ENCODE peak calls at places on chromosomes 2 and 18, in eight cellular contexts. One of them, this sample, is unnamed.

GRCh38 chr18:42617086-42617725 is 498.3 kb downstream of the RIT2 start:
- DNase-seq in A549: no peak
- DNase-seq in IMR-90: no peak
- DNase-seq in GM12878: no peak
- DNase-seq in WTC11: no peak
- DNase-seq in H1: no peak
- DNase-seq in K562: no peak
- DNase-seq in SK-N-SH: no peak
- DNase-seq in this sample: no peak

GRCh38 chr2:166413255-166413654 is 37.5 kb upstream of the SCN9A start:
- DNase-seq in A549: no peak
- DNase-seq in IMR-90: peak
- DNase-seq in GM12878: no peak
- DNase-seq in WTC11: no peak
- DNase-seq in H1: no peak
- DNase-seq in K562: no peak
- DNase-seq in SK-N-SH: no peak
- DNase-seq in this sample: no peak

GRCh38 chr2:96737831-96738230 is 2.0 kb downstream of the LMAN2L start:
- DNase-seq in A549: no peak
- DNase-seq in IMR-90: no peak
- DNase-seq in GM12878: no peak
- DNase-seq in WTC11: no peak
- DNase-seq in H1: no peak
- DNase-seq in K562: no peak
- DNase-seq in SK-N-SH: no peak
- DNase-seq in this sample: no peak

GRCh38 chr2:150280255-150280654 is 207.2 kb downstream of the RND3 start:
- DNase-seq in A549: no peak
- DNase-seq in IMR-90: peak
- DNase-seq in GM12878: no peak
- DNase-seq in WTC11: no peak
- DNase-seq in H1: no peak
- DNase-seq in K562: no peak
- DNase-seq in SK-N-SH: no peak
- DNase-seq in this sample: no peak

GRCh38 chr2:113081458-113082210 is 13.9 kb downstream of the IL1F10 start:
- DNase-seq in A549: no peak
- DNase-seq in IMR-90: no peak
- DNase-seq in GM12878: no peak
- DNase-seq in WTC11: no peak
- DNase-seq in H1: no peak
- DNase-seq in K562: no peak
- DNase-seq in SK-N-SH: no peak
- DNase-seq in this sample: no peak

GRCh38 chr2:19868705-19869550 is 32.9 kb downstream of the TTC32 start:
- DNase-seq in A549: no peak
- DNase-seq in IMR-90: no peak
- DNase-seq in GM12878: no peak
- DNase-seq in WTC11: peak
- DNase-seq in H1: peak
- DNase-seq in K562: peak
- DNase-seq in SK-N-SH: peak
- DNase-seq in this sample: no peak

GRCh38 chr2:5690718-5691658 is 1.2 kb upstream of the SOX11 start:
- DNase-seq in A549: no peak
- DNase-seq in IMR-90: peak
- DNase-seq in GM12878: no peak
- DNase-seq in WTC11: peak
- DNase-seq in H1: peak
- DNase-seq in K562: no peak
- DNase-seq in SK-N-SH: peak
- DNase-seq in this sample: no peak

GRCh38 chr2:45273412-45274189 is 264.3 kb upstream of the SIX2 start:
- DNase-seq in A549: no peak
- DNase-seq in IMR-90: no peak
- DNase-seq in GM12878: no peak
- DNase-seq in WTC11: no peak
- DNase-seq in H1: no peak
- DNase-seq in K562: no peak
- DNase-seq in SK-N-SH: no peak
- DNase-seq in this sample: peak

GRCh38 chr2:184031402-184032147 is 566.8 kb upstream of the ZNF804A start:
- DNase-seq in A549: no peak
- DNase-seq in IMR-90: no peak
- DNase-seq in GM12878: no peak
- DNase-seq in WTC11: no peak
- DNase-seq in H1: no peak
- DNase-seq in K562: no peak
- DNase-seq in SK-N-SH: no peak
- DNase-seq in this sample: no peak

GRCh38 chr18:68480196-68480595 is 234.7 kb downstream of the TMX3 start:
- DNase-seq in A549: no peak
- DNase-seq in IMR-90: no peak
- DNase-seq in GM12878: no peak
- DNase-seq in WTC11: no peak
- DNase-seq in H1: no peak
- DNase-seq in K562: no peak
- DNase-seq in SK-N-SH: no peak
- DNase-seq in this sample: no peak

GRCh38 chr2:223262946-223263345 is 211.0 kb downstream of the KCNE4 start:
- DNase-seq in A549: peak
- DNase-seq in IMR-90: no peak
- DNase-seq in GM12878: no peak
- DNase-seq in WTC11: no peak
- DNase-seq in H1: no peak
- DNase-seq in K562: no peak
- DNase-seq in SK-N-SH: no peak
- DNase-seq in this sample: no peak

GRCh38 chr2:165582409-165582808 is 112.9 kb downstream of the CSRNP3 start:
- DNase-seq in A549: no peak
- DNase-seq in IMR-90: no peak
- DNase-seq in GM12878: no peak
- DNase-seq in WTC11: no peak
- DNase-seq in H1: no peak
- DNase-seq in K562: no peak
- DNase-seq in SK-N-SH: no peak
- DNase-seq in this sample: no peak

GRCh38 chr2:105294844-105295481 is 34.6 kb downstream of the TGFBRAP1 start:
- DNase-seq in A549: peak
- DNase-seq in IMR-90: peak
- DNase-seq in GM12878: no peak
- DNase-seq in WTC11: peak
- DNase-seq in H1: peak
- DNase-seq in K562: peak
- DNase-seq in SK-N-SH: peak
- DNase-seq in this sample: peak

GRCh38 chr2:144516981-144517824 is 2.7 kb downstream of the ZEB2 start:
- DNase-seq in A549: peak
- DNase-seq in IMR-90: peak
- DNase-seq in GM12878: no peak
- DNase-seq in WTC11: no peak
- DNase-seq in H1: peak
- DNase-seq in K562: peak
- DNase-seq in SK-N-SH: peak
- DNase-seq in this sample: no peak

GRCh38 chr2:73292316-73292905 is 937 bp downstream of the EGR4 start:
- DNase-seq in A549: no peak
- DNase-seq in IMR-90: no peak
- DNase-seq in GM12878: no peak
- DNase-seq in WTC11: no peak
- DNase-seq in H1: peak
- DNase-seq in K562: no peak
- DNase-seq in SK-N-SH: no peak
- DNase-seq in this sample: no peak

GRCh38 chr2:234847639-234848038 is 104.2 kb upstream of the SH3BP4 start:
- DNase-seq in A549: no peak
- DNase-seq in IMR-90: no peak
- DNase-seq in GM12878: no peak
- DNase-seq in WTC11: no peak
- DNase-seq in H1: no peak
- DNase-seq in K562: no peak
- DNase-seq in SK-N-SH: no peak
- DNase-seq in this sample: no peak

GRCh38 chr2:215394102-215394805 is 41.6 kb downstream of the FN1 start:
- DNase-seq in A549: no peak
- DNase-seq in IMR-90: no peak
- DNase-seq in GM12878: no peak
- DNase-seq in WTC11: no peak
- DNase-seq in H1: no peak
- DNase-seq in K562: no peak
- DNase-seq in SK-N-SH: no peak
- DNase-seq in this sample: no peak

GRCh38 chr18:63339920-63340484 is 20.4 kb upstream of the BCL2 start:
- DNase-seq in A549: peak
- DNase-seq in IMR-90: peak
- DNase-seq in GM12878: no peak
- DNase-seq in WTC11: peak
- DNase-seq in H1: peak
- DNase-seq in K562: no peak
- DNase-seq in SK-N-SH: peak
- DNase-seq in this sample: peak

DNA sequence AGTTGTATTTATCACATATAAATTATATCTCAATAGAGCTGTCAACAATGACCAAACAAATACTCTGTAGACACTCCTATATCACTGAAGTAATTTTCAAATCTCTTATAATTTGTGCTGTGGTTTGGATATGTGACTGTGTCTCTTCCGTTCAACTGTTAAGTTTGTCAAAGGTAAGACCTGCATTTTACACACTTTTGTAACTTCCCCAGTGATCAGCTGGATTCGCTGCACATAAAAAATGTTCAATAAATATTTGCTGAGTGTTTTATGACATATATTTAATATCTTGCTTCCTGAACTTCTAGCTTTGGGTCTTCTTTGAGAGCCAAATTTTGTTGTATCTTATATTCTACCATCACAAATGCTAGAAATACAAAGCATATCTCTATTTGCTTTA is 57.3 kb upstream of the ROCK1 start:
- DNase-seq in A549: no peak
- DNase-seq in IMR-90: no peak
- DNase-seq in GM12878: no peak
- DNase-seq in WTC11: no peak
- DNase-seq in H1: no peak
- DNase-seq in K562: no peak
- DNase-seq in SK-N-SH: no peak
- DNase-seq in this sample: no peak
- TF ChIP-seq USF2 in A549: no peak
- TF ChIP-seq USF2 in IMR-90: no peak
- TF ChIP-seq USF2 in GM12878: no peak
- TF ChIP-seq USF2 in WTC11: no peak
- TF ChIP-seq USF2 in H1: no peak
- TF ChIP-seq USF2 in K562: no peak
- TF ChIP-seq USF2 in SK-N-SH: no peak
- TF ChIP-seq USF2 in this sample: no peak

DNA sequence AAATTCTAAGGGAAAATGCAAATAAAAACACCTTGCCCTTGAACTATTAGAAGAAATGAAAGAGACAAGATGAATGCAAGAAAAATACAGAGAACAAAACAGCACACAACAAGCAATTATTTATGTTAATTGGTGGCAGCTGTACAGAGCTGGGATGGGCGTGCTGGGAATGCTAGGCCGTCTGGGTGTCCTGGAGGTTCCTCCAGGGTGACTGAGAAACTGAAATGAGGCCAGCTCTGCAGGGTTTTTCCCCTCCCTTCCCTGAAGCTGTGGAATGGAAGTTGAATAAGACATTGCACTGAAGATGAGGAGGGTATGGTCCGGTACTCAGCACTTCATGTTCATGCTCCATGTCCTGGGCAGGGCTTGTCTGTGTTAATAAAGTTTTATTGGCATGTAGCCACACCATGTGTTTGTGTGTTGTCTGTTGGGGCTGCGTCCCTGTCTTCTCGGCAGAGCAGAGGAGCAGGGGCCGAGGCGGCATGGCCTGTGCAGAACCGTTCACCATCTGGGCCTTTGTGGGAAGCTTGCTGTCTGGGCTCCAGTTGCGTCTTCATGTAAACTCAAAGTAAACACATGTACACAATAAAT is 153.9 kb downstream of the LDLRAD4 start:
- DNase-seq in A549: no peak
- DNase-seq in IMR-90: no peak
- DNase-seq in GM12878: no peak
- DNase-seq in WTC11: no peak
- DNase-seq in H1: no peak
- DNase-seq in K562: no peak
- DNase-seq in SK-N-SH: no peak
- DNase-seq in this sample: no peak
- TF ChIP-seq USF2 in A549: no peak
- TF ChIP-seq USF2 in IMR-90: no peak
- TF ChIP-seq USF2 in GM12878: no peak
- TF ChIP-seq USF2 in WTC11: no peak
- TF ChIP-seq USF2 in H1: no peak
- TF ChIP-seq USF2 in K562: no peak
- TF ChIP-seq USF2 in SK-N-SH: no peak
- TF ChIP-seq USF2 in this sample: no peak

GRCh38 chr2:949894-950626 is 589 bp upstream of the SNTG2 start:
- DNase-seq in A549: no peak
- DNase-seq in IMR-90: no peak
- DNase-seq in GM12878: no peak
- DNase-seq in WTC11: peak
- DNase-seq in H1: peak
- DNase-seq in K562: no peak
- DNase-seq in SK-N-SH: peak
- DNase-seq in this sample: no peak
- TF ChIP-seq USF2 in A549: no peak
- TF ChIP-seq USF2 in IMR-90: no peak
- TF ChIP-seq USF2 in GM12878: no peak
- TF ChIP-seq USF2 in WTC11: no peak
- TF ChIP-seq USF2 in H1: no peak
- TF ChIP-seq USF2 in K562: no peak
- TF ChIP-seq USF2 in SK-N-SH: no peak
- TF ChIP-seq USF2 in this sample: no peak

GRCh38 chr18:13435596-13436333 is 217.2 kb downstream of the LDLRAD4 start:
- DNase-seq in A549: peak
- DNase-seq in IMR-90: no peak
- DNase-seq in GM12878: no peak
- DNase-seq in WTC11: no peak
- DNase-seq in H1: no peak
- DNase-seq in K562: no peak
- DNase-seq in SK-N-SH: no peak
- DNase-seq in this sample: no peak

GRCh38 chr18:13437801-13438506 is 219.4 kb downstream of the LDLRAD4 start:
- DNase-seq in A549: no peak
- DNase-seq in IMR-90: no peak
- DNase-seq in GM12878: no peak
- DNase-seq in WTC11: no peak
- DNase-seq in H1: no peak
- DNase-seq in K562: no peak
- DNase-seq in SK-N-SH: no peak
- DNase-seq in this sample: no peak

GRCh38 chr18:13438507-13439056 is 220.0 kb downstream of the LDLRAD4 start:
- DNase-seq in A549: no peak
- DNase-seq in IMR-90: no peak
- DNase-seq in GM12878: no peak
- DNase-seq in WTC11: no peak
- DNase-seq in H1: no peak
- DNase-seq in K562: no peak
- DNase-seq in SK-N-SH: no peak
- DNase-seq in this sample: no peak

GRCh38 chr18:13436596-13436995 is 218.0 kb downstream of the LDLRAD4 start:
- DNase-seq in A549: no peak
- DNase-seq in IMR-90: no peak
- DNase-seq in GM12878: no peak
- DNase-seq in WTC11: no peak
- DNase-seq in H1: no peak
- DNase-seq in K562: no peak
- DNase-seq in SK-N-SH: no peak
- DNase-seq in this sample: no peak

GRCh38 chr18:13437034-13437433 is 218.5 kb downstream of the LDLRAD4 start:
- DNase-seq in A549: no peak
- DNase-seq in IMR-90: no peak
- DNase-seq in GM12878: no peak
- DNase-seq in WTC11: no peak
- DNase-seq in H1: no peak
- DNase-seq in K562: no peak
- DNase-seq in SK-N-SH: no peak
- DNase-seq in this sample: no peak
- TF ChIP-seq USF2 in A549: no peak
- TF ChIP-seq USF2 in IMR-90: no peak
- TF ChIP-seq USF2 in GM12878: no peak
- TF ChIP-seq USF2 in WTC11: no peak
- TF ChIP-seq USF2 in H1: no peak
- TF ChIP-seq USF2 in K562: no peak
- TF ChIP-seq USF2 in SK-N-SH: no peak
- TF ChIP-seq USF2 in this sample: no peak

This sample was measured in HepG2.